ENCODE peak calls at places on chromosomes 3 and 15, in seven cellular contexts. L is GM12878, Y is stomach, C is transverse colon, Q is SK-N-SH, O is sigmoid colon, K is breast epithelium. M is an unnamed sample.

GRCh38 chr3:155675094-155675493 is 69.8 kb downstream of the PLCH1 start:
- DNase-seq in L (no peak), Y (no peak), C (no peak), Q (no peak), O (no peak), K (no peak), M (no peak)

GRCh38 chr3:172106037-172106559 is 66.7 kb downstream of the FNDC3B start:
- DNase-seq in L (no peak), Y (no peak), C (no peak), Q (no peak), O (no peak), K (no peak), M (no peak)

GRCh38 chr3:56468184-56469106 is at the start of gene ERC2:
- DNase-seq in L (no peak), Y (peak; percentile 41), C (peak; percentile 12), Q (peak; percentile 92), O (no peak), K (no peak), M (peak; percentile 44)

GRCh38 chr3:55897573-55898224 is 410.6 kb upstream of the WNT5A start:
- DNase-seq in L (no peak), Y (no peak), C (no peak), Q (peak; percentile 38), O (no peak), K (no peak), M (no peak)

GRCh38 chr3:64684715-64685261 is 3.0 kb downstream of the ADAMTS9 start:
- DNase-seq in L (no peak), Y (no peak), C (peak; percentile 34), Q (peak; percentile 49), O (peak; percentile 93), K (peak; percentile 75), M (peak; percentile 58)

GRCh38 chr3:103706671-103707070 is 1271.9 kb downstream of the ZPLD1 start:
- DNase-seq in L (no peak), Y (no peak), C (no peak), Q (no peak), O (no peak), K (no peak), M (no peak)

GRCh38 chr15:67903708-67904107 is 63.9 kb upstream of the RNU6-1 start:
- DNase-seq in L (no peak), Y (no peak), C (no peak), Q (no peak), O (no peak), K (no peak), M (no peak)

GRCh38 chr3:86998551-86998950 is 7.6 kb upstream of the VGLL3 start:
- DNase-seq in L (no peak), Y (no peak), C (no peak), Q (no peak), O (no peak), K (no peak), M (no peak)

GRCh38 chr3:63934484-63934883 is 22.3 kb upstream of the SCAANT1 start:
- DNase-seq in L (no peak), Y (no peak), C (no peak), Q (no peak), O (no peak), K (no peak), M (no peak)

GRCh38 chr3:154085799-154086198 is 35.4 kb upstream of the ARHGEF26 start:
- DNase-seq in L (no peak), Y (no peak), C (no peak), Q (no peak), O (no peak), K (no peak), M (no peak)

GRCh38 chr15:25220834-25221233 is 218.0 kb downstream of the UBE3A start:
- DNase-seq in L (no peak), Y (no peak), C (no peak), Q (no peak), O (no peak), K (no peak), M (no peak)
- H3K9me3 ChIP-seq in L (no peaks in the 10 kb centered on the region), Y (peaks cover 5% of the 10 kb centered on the region), C (peaks cover 7% of the 10 kb centered on the region), Q (no peaks in the 10 kb centered on the region), O (peaks cover 15% of the 10 kb centered on the region), K (peaks cover 50% of the 10 kb centered on the region), M (no peaks in the 10 kb centered on the region)

GRCh38 chr3:30702038-30702437 is 95.6 kb downstream of the TGFBR2 start:
- DNase-seq in L (no peak), Y (no peak), C (no peak), Q (no peak), O (no peak), K (no peak), M (no peak)
- TF ChIP-seq POLR2AphosphoS5 in L (no peak), Y (no peak), C (no peak), Q (no peak), O (no peak), K (no peak), M (no peak)

DNA sequence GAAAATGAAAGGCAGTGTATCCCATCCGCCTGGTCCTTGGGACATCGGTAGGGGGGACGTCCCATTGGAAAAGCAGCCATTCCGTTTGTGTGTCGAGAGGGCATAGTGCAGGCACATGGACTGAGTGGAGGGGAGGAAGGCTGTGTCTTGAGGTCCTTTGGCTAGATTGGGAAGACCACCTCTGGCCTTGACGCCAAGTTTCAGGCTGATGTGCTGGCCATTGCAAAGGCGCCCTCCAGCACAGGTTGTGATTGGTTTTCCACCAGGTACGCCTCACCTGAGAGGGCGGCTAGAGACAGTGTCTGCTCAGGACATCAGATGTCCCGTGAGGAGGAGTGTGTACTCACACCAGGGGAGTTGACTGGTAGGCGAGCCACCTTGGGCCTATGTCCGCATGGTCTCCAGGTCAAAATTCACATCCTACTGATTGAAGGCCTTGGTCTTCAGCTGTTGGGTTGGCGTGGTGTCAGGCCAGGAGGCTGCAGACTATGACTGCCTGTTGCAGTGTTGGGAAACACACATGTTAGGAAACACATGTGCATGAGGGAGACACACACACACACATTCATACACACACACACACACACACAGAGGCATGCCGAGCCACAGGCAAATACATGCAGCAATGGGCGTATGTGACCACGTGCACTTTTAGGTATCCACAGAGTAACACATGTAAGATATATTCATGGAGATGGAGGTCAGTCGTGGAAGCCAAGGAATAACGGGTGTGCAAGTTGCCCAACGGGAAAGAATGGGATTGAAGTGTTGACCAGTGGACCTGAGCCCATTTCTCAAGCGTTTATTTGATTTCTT is 98.4 kb downstream of the SNRPN start:
- DNase-seq in L (no peak), Y (peak; percentile 11), C (no peak), Q (no peak), O (peak; percentile 29), K (peak; percentile 12), M (no peak)
- H3K9me3 ChIP-seq in L (peaks cover 49% of the 10 kb centered on the region), Y (peaks cover 87% of the 10 kb centered on the region), C (peaks cover 97% of the 10 kb centered on the region), Q (peaks cover 16% of the 10 kb centered on the region), O (peaks cover 88% of the 10 kb centered on the region), K (peaks cover 98% of the 10 kb centered on the region), M (peaks cover 11% of the 10 kb centered on the region)

GRCh38 chr3:176313426-176313825 is 883.9 kb downstream of the TBL1XR1 start:
- DNase-seq in L (no peak), Y (no peak), C (no peak), Q (no peak), O (no peak), K (no peak), M (no peak)
- TF ChIP-seq POLR2AphosphoS5 in L (no peak), Y (no peak), C (no peak), Q (no peak), O (no peak), K (no peak), M (no peak)

GRCh38 chr3:162538466-162538865 is 1041.9 kb downstream of the OTOL1 start:
- DNase-seq in L (no peak), Y (no peak), C (no peak), Q (no peak), O (no peak), K (no peak), M (no peak)
- H3K9me3 ChIP-seq in L (no peaks in the 10 kb centered on the region), Y (no peaks in the 10 kb centered on the region), C (no peaks in the 10 kb centered on the region), Q (no peaks in the 10 kb centered on the region), O (no peaks in the 10 kb centered on the region), K (no peaks in the 10 kb centered on the region), M (no peaks in the 10 kb centered on the region)

GRCh38 chr3:48406443-48407431 is 23.1 kb downstream of the PLXNB1 start:
- DNase-seq in L (no peak), Y (peak; percentile 11), C (no peak), Q (peak; percentile 9), O (peak; percentile 52), K (peak; percentile 15), M (peak; percentile 3)
- TF ChIP-seq POLR2AphosphoS5 in L (no peak), Y (no peak), C (no peak), Q (no peak), O (no peak), K (no peak), M (no peak)

GRCh38 chr15:95503640-95504225 is 826.8 kb upstream of the NR2F2 start:
- DNase-seq in L (peak; percentile 69), Y (no peak), C (no peak), Q (no peak), O (no peak), K (no peak), M (no peak)
- H3K9me3 ChIP-seq in L (no peaks in the 10 kb centered on the region), Y (no peaks in the 10 kb centered on the region), C (no peaks in the 10 kb centered on the region), Q (no peaks in the 10 kb centered on the region), O (no peaks in the 10 kb centered on the region), K (no peaks in the 10 kb centered on the region), M (no peaks in the 10 kb centered on the region)

GRCh38 chr15:90839187-90840071 is 29.0 kb upstream of the FURIN start:
- DNase-seq in L (no peak), Y (peak; percentile 85), C (peak; percentile 75), Q (no peak), O (no peak), K (peak; percentile 43), M (peak; percentile 66)
- TF ChIP-seq POLR2AphosphoS5 in L (no peak), Y (peak; percentile 58), C (no peak), Q (no peak), O (no peak), K (no peak), M (peak; percentile 66)

GRCh38 chr15:58332676-58333400 is 99.0 kb upstream of the LIPC start:
- DNase-seq in L (no peak), Y (no peak), C (no peak), Q (no peak), O (no peak), K (no peak), M (peak; percentile 62)
- H3K9me3 ChIP-seq in L (no peaks in the 10 kb centered on the region), Y (no peaks in the 10 kb centered on the region), C (no peaks in the 10 kb centered on the region), Q (peaks cover 6% of the 10 kb centered on the region), O (no peaks in the 10 kb centered on the region), K (no peaks in the 10 kb centered on the region), M (no peaks in the 10 kb centered on the region)

GRCh38 chr3:194294199-194294887 is 56.8 kb downstream of the CPN2 start:
- DNase-seq in L (no peak), Y (no peak), C (no peak), Q (peak; percentile 47), O (peak; percentile 55), K (no peak), M (no peak)

GRCh38 chr3:194298331-194299227 is 52.5 kb downstream of the CPN2 start:
- DNase-seq in L (no peak), Y (no peak), C (no peak), Q (peak; percentile 65), O (peak; percentile 65), K (no peak), M (no peak)

GRCh38 chr3:194296832-194297666 is 54.1 kb downstream of the CPN2 start:
- DNase-seq in L (no peak), Y (no peak), C (peak; percentile 32), Q (no peak), O (peak; percentile 68), K (no peak), M (no peak)

GRCh38 chr3:194294888-194295214 is 56.3 kb downstream of the CPN2 start:
- DNase-seq in L (no peak), Y (no peak), C (no peak), Q (peak; percentile 62), O (no peak), K (no peak), M (no peak)

GRCh38 chr3:194296448-194296831 is 54.7 kb downstream of the CPN2 start:
- DNase-seq in L (no peak), Y (no peak), C (no peak), Q (no peak), O (peak; percentile 68), K (peak; percentile 57), M (peak; percentile 56)
- TF ChIP-seq POLR2AphosphoS5 in L (no peak), Y (peak; percentile 41), C (peak; percentile 13), Q (no peak), O (peak; percentile 50), K (peak; percentile 61), M (peak; percentile 71)